ENCODE peak calls at places on chromosome 12, in five cellular contexts. One of them, this sample, is unnamed.

GRCh38 chr12:30692470-30692869 is 3.2 kb downstream of the IPO8 start:
- DNase-seq in H54: no peak
- DNase-seq in GM10248: no peak
- DNase-seq in left cardiac atrium: no peak
- DNase-seq in fibroblast of lung: peak
- DNase-seq in this sample: no peak

GRCh38 chr12:100528044-100528443 is 45.4 kb upstream of the GAS2L3 start:
- DNase-seq in fibroblast of lung: no peak
- DNase-seq in GM10248: no peak
- DNase-seq in left cardiac atrium: no peak
- DNase-seq in H54: no peak
- DNase-seq in this sample: no peak

GRCh38 chr12:8034802-8035201 is 2.3 kb downstream of the FOXJ2 start:
- DNase-seq in left cardiac atrium: no peak
- DNase-seq in H54: no peak
- DNase-seq in fibroblast of lung: no peak
- DNase-seq in GM10248: no peak
- DNase-seq in this sample: no peak

GRCh38 chr12:89355243-89356068 is 3.2 kb upstream of the DUSP6 start:
- DNase-seq in H54: no peak
- DNase-seq in left cardiac atrium: no peak
- DNase-seq in GM10248: no peak
- DNase-seq in fibroblast of lung: peak
- DNase-seq in this sample: no peak

GRCh38 chr12:130342842-130343241 is 5.2 kb downstream of the PIWIL1 start:
- DNase-seq in H54: no peak
- DNase-seq in GM10248: no peak
- DNase-seq in fibroblast of lung: no peak
- DNase-seq in left cardiac atrium: no peak
- DNase-seq in this sample: no peak

GRCh38 chr12:116430911-116431565 is 128.1 kb upstream of the MAP1LC3B2 start:
- DNase-seq in left cardiac atrium: no peak
- DNase-seq in GM10248: no peak
- DNase-seq in fibroblast of lung: no peak
- DNase-seq in H54: no peak
- DNase-seq in this sample: no peak

GRCh38 chr12:120534703-120535655 is 823 bp downstream of the RNF10 start:
- DNase-seq in fibroblast of lung: peak
- DNase-seq in GM10248: peak
- DNase-seq in left cardiac atrium: peak
- DNase-seq in H54: peak
- DNase-seq in this sample: no peak

GRCh38 chr12:10718279-10718821 is 4.8 kb downstream of the YBX3 start:
- DNase-seq in GM10248: no peak
- DNase-seq in left cardiac atrium: no peak
- DNase-seq in H54: no peak
- DNase-seq in fibroblast of lung: peak
- DNase-seq in this sample: peak

GRCh38 chr12:83224012-83224411 is 537.3 kb downstream of the TMTC2 start:
- DNase-seq in left cardiac atrium: no peak
- DNase-seq in fibroblast of lung: no peak
- DNase-seq in H54: no peak
- DNase-seq in GM10248: no peak
- DNase-seq in this sample: no peak

This sample was measured in Jurkat, Clone E6-1.